ENCODE peak calls at places on chromosomes 13 and 19, in seven cellular contexts. I is left lung; Q is HCT116; S is ascending aorta; A is CD8-positive, alpha-beta memory T cell; P is uterus; N is sigmoid colon. U is an unnamed sample.

GRCh38 chr19:19591133-19591825 is 27.2 kb downstream of the PBX4 start:
- DNase-seq in A (no peak), Q (no peak), I (peak), P (no peak), S (no peak), N (no peak), U (peak)

GRCh38 chr13:53873558-53873957 is 844.9 kb downstream of the OLFM4 start:
- DNase-seq in S (no peak), N (no peak), P (no peak), I (no peak), A (no peak), Q (no peak), U (no peak)

GRCh38 chr19:39428309-39429112 is 7.2 kb downstream of the RPS16 start:
- DNase-seq in S (no peak), I (peak), Q (no peak), P (peak), N (peak), A (no peak), U (no peak)

GRCh38 chr13:45162821-45163220 is 38.0 kb downstream of the KCTD4 start:
- DNase-seq in Q (peak), A (no peak), S (no peak), I (no peak), N (no peak), P (no peak), U (no peak)

GRCh38 chr19:42092350-42092749 is 16.4 kb downstream of the ZNF574 start:
- DNase-seq in A (no peak), P (peak), I (no peak), S (no peak), N (no peak), Q (no peak), U (peak)

GRCh38 chr13:93559718-93560117 is 333.1 kb downstream of the GPC6 start:
- DNase-seq in Q (no peak), I (no peak), N (no peak), P (no peak), A (no peak), S (no peak), U (no peak)

GRCh38 chr19:52956917-52957316 is 5.8 kb downstream of the ZNF816 start:
- DNase-seq in N (no peak), I (no peak), A (no peak), P (no peak), S (no peak), Q (no peak), U (no peak)

GRCh38 chr13:59522652-59523051 is 641.1 kb downstream of the DIAPH3 start:
- DNase-seq in Q (no peak), P (no peak), N (no peak), S (no peak), A (no peak), I (no peak), U (no peak)

GRCh38 chr13:46622918-46623256 is 69.9 kb downstream of the LRCH1 start:
- DNase-seq in I (no peak), P (peak), Q (no peak), S (no peak), A (no peak), N (peak), U (no peak)

GRCh38 chr19:514166-514663 is 6.9 kb downstream of the TPGS1 start:
- DNase-seq in S (no peak), A (no peak), I (no peak), Q (no peak), N (no peak), P (no peak), U (no peak)

DNA sequence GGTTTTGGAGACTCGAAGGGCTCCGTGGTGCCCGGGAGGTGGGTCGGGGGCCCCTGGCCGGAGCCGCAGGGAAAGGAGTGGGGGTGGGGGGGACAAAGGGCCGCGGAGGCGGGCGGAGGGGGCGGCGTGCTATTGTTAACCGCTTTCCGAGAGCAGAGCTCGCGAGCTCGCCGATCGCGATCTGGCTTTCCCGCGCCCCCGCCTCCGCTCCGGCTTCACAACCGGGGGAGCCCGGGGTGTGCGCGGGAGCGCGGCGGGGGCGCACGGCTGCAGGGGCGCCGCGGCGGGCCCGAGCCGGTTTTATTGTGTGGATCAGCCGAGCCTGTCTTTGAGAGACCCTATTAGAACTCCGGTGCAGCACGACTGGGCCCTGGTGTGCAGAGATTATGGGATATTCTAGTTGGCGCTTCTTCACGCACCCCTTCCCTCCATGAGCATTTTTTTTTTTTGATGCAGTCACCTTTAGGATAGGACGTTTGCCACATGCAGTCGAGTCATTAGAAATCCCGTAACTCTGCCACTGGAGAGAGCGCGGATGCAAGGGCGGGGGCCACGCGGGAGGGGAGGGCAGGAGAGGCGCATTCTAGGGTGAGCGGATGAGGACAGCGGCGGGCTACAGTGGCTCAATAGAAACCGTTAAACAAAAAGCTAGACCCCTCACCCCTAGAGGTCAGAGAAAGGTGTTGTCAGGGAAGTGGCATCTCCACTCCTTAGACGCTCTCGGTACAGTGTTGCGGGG is 3.6 kb downstream of the FGF9 start:
- DNase-seq in S (no peak), I (no peak), N (peak), P (no peak), Q (no peak), A (peak), U (peak)
- H3K27ac ChIP-seq in S (no peak), I (no peak), N (no peak), P (no peak), Q (no peak), A (no peak), U (no peak)

GRCh38 chr19:54391589-54392061 is 23.6 kb upstream of the TTYH1 start:
- DNase-seq in Q (no peak), N (no peak), A (no peak), P (no peak), I (no peak), S (no peak), U (no peak)

GRCh38 chr19:54388001-54388802 is 23.5 kb upstream of the LAIR1 start:
- DNase-seq in P (no peak), Q (no peak), S (no peak), N (no peak), A (peak), I (peak), U (no peak)

GRCh38 chr19:54388803-54389144 is 24.0 kb upstream of the LAIR1 start:
- DNase-seq in P (no peak), I (no peak), Q (no peak), A (no peak), S (no peak), N (no peak), U (no peak)

GRCh38 chr19:54390942-54391577 is 24.2 kb upstream of the TTYH1 start:
- DNase-seq in N (no peak), Q (peak), A (peak), I (no peak), P (no peak), S (no peak), U (peak)

DNA sequence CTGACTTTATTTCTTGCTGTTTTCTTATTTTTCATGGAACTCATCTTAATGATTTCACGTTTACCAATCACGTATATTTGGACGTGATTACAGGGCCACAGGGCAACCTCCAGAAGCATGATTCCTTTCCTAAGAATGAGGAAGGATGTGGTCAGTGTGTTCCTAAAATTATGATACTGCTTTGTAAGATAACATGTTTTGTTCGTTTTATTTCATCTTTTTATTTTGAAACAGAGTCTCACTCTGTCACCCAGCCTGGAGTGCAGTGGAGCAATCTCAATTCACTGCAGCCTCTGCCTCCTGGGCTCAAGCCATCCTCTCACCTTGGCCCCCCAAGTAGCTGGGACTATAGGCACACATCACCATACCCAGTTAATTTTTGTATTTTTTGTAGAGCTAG is 24.8 kb upstream of the LAIR1 start:
- DNase-seq in I (no peak), P (no peak), S (no peak), A (no peak), N (no peak), Q (no peak), U (no peak)
- H3K27ac ChIP-seq in I (peak), P (no peak), S (no peak), A (no peak), N (no peak), Q (no peak), U (no peak)

DNA sequence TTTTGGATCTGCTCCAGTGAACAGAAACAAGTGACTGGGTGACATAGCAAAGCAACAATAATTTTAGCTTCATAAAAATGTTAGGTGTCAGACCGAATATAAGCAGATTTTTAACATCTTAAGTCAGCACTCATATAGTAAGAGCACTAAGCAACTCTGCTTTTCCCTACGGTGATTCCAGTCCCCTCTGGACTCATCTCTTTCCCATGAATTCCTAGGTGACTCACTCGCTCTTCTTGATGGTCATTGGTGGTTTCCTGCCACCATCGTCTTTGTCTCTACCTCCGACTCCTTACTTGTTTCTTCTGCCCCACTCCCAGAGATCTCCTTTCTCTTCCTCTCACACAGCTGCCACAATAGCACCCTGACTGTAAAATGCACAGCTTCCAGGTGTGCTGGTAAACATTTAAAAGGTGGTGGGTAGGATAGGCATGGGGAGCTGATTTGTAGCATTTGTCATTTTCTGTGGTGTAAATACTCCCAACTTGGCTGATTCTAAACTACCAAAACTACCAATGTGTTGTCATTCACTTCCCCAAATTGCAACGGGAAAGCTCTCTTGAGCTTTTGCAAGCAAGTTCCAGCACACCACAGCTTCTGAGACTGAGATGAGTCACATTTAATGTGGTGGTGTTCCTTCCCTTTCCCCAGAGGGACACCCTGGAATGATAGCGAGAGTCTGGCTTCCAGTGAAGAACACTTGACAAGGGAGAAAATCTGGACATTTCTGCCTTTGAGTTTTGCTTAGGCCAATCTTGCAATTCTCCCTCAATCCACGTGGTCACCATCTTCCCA is 42.8 kb upstream of the CLDN10 start:
- DNase-seq in Q (no peak), I (no peak), S (no peak), A (no peak), N (no peak), P (no peak), U (no peak)
- H3K27ac ChIP-seq in Q (no peak), I (peak), S (no peak), A (no peak), N (no peak), P (no peak), U (no peak)

GRCh38 chr19:16380943-16381755 is 56.5 kb downstream of the KLF2 start:
- DNase-seq in S (no peak), P (no peak), Q (no peak), N (peak), I (no peak), A (no peak), U (no peak)
- H3K27ac ChIP-seq in S (peak), P (peak), Q (no peak), N (peak), I (no peak), A (no peak), U (peak)

GRCh38 chr19:30228726-30229523 is 143.3 kb upstream of the ZNF536 start:
- DNase-seq in A (no peak), S (no peak), P (no peak), N (peak), I (no peak), Q (no peak), U (no peak)

GRCh38 chr19:30229524-30230174 is 142.5 kb upstream of the ZNF536 start:
- DNase-seq in I (no peak), P (no peak), A (no peak), Q (no peak), S (no peak), N (no peak), U (no peak)

GRCh38 chr19:30227661-30228112 is 144.5 kb upstream of the ZNF536 start:
- DNase-seq in A (no peak), N (peak), I (peak), S (no peak), P (no peak), Q (peak), U (no peak)

GRCh38 chr19:30227071-30227621 is 145.0 kb upstream of the ZNF536 start:
- DNase-seq in N (peak), A (no peak), P (no peak), S (no peak), I (no peak), Q (no peak), U (no peak)

DNA sequence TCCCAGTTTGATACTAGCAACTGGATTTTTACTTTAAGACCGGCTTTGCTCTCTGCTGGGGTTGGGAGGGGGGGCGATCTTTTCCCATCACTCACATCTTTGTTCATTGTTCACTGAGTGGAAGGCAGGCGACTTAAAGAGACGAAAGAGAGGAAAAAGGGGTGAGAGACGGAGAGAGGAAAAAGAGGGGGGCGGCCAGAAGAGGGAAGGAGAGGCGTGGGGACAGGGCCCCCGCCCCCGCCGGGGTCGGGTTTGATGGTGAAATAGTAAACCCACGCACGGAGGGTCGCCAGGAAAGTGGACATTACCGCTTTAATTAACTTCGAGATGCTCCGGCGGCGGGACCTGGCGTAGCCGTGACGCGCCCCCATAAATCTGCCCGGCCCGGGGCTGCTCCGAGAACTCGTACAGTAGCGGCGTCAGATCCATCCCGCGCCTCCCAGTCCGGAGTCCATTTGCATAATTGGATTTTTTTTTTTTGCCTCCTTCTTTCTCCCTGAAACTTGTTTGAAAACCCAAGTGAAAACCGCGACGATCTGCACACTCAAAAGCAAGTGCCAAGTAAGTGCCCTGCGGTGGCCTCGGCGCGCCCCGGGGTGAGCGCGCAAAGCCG is 144.0 kb upstream of the ZNF536 start:
- DNase-seq in Q (no peak), S (no peak), N (peak), P (no peak), A (no peak), I (no peak), U (no peak)
- H3K27ac ChIP-seq in Q (no peak), S (no peak), N (peak), P (no peak), A (no peak), I (no peak), U (no peak)

DNA sequence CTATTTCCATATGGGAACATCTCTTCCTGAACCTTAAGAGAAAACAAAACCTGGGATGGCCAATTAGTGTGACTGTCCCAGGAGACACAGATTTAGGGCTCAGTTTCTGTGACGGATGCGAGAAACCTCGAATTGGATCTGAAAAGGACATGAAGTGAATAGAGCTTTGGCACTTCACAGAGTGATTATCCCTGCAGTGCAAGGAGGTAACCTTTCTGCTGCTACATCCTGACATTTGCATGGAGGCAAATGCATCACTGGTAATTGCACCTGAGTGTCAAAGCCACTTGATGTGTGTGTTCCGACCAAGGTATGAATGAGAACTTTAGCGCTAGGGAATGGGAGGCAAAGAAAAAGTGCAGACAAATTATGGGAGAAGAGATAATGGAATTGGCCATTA is 442.3 kb upstream of the KLF12 start:
- DNase-seq in I (no peak), S (no peak), Q (no peak), N (no peak), A (no peak), P (no peak), U (no peak)
- H3K27ac ChIP-seq in I (no peak), S (no peak), Q (no peak), N (no peak), A (no peak), P (no peak), U (no peak)

GRCh38 chr19:45445139-45445538 is 21.4 kb upstream of the ERCC1 start:
- DNase-seq in N (no peak), I (no peak), A (no peak), Q (no peak), S (no peak), P (no peak), U (no peak)

GRCh38 chr19:45446295-45446694 is 21.5 kb upstream of the FOSB start:
- DNase-seq in I (no peak), Q (no peak), S (no peak), N (no peak), A (no peak), P (no peak), U (no peak)

GRCh38 chr19:45443462-45444317 is 20.0 kb upstream of the ERCC1 start:
- DNase-seq in P (peak), S (peak), N (peak), Q (peak), A (no peak), I (peak), U (peak)

GRCh38 chr19:45442927-45443461 is 19.3 kb upstream of the ERCC1 start:
- DNase-seq in A (no peak), S (peak), I (peak), P (peak), Q (no peak), N (peak), U (no peak)

DNA sequence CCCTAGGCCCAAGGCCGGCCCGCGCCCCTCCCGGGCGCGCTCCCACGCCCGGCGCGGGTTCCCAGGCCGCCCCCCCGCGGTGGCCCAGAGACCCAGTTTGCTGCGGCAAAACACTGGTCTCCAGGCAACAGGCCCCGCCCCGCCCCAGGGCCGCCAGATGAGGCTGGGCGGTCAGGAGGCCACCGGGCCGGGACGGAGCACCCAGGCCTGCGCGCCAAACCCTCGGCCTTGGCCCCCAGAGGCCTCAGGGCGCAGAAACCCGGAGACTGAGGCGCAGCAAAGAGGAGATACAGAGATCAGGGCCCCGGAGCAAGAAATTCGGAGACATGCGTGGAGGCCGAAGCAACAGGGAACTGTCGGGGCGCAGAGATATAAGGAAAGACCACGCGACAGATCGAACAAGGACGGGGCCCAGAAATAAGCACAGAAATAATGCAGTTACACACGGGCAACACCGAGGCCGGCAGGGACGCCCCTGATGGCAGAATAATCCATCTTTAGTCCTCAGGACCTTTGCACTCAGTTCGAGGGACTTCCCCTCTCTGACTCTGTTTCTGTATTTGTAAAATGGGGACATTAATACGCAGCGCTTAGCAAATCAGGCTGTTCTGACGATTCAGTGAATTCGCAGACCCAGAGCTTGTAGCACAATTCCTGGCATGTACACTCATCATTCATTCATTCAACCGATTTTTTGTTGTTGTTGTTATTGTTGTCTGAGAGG is 20.8 kb upstream of the ERCC1 start:
- DNase-seq in S (peak), Q (no peak), I (peak), A (peak), P (peak), N (peak), U (peak)
- H3K27ac ChIP-seq in S (peak), Q (peak), I (peak), A (peak), P (peak), N (peak), U (no peak)

U was measured in CD4-positive, alpha-beta T cell.